ENCODE peak calls at places on chromosomes 5 and 9, in eight cellular contexts. One of them, this sample, is unnamed.
A peak's percentile ranks its signal among the peaks of the same experiment; 100 is the strongest.

GRCh38 chr5:140295414-140295813 is 7.5 kb downstream of the PFDN1 start:
- DNase-seq in WERI-Rb-1: no peak
- DNase-seq in mammary epithelial cell: peak; percentile 93
- DNase-seq in esophagus squamous epithelium: no peak
- DNase-seq in aorta: no peak
- DNase-seq in bronchial epithelial cell: peak; percentile 98
- DNase-seq in neural progenitor cell: no peak
- DNase-seq in fibroblast of lung: peak; percentile 98
- DNase-seq in this sample: peak; percentile 67

GRCh38 chr5:154972476-154973080 is 31.7 kb downstream of the MRPL22 start:
- DNase-seq in mammary epithelial cell: peak; percentile 34
- DNase-seq in WERI-Rb-1: peak; percentile 55
- DNase-seq in aorta: no peak
- DNase-seq in bronchial epithelial cell: peak; percentile 43
- DNase-seq in esophagus squamous epithelium: no peak
- DNase-seq in neural progenitor cell: peak; percentile 36
- DNase-seq in fibroblast of lung: peak; percentile 27
- DNase-seq in this sample: peak; percentile 35

GRCh38 chr9:133168432-133168831 is 4.7 kb upstream of the GBGT1 start:
- DNase-seq in mammary epithelial cell: no peak
- DNase-seq in esophagus squamous epithelium: no peak
- DNase-seq in WERI-Rb-1: no peak
- DNase-seq in aorta: no peak
- DNase-seq in bronchial epithelial cell: no peak
- DNase-seq in fibroblast of lung: no peak
- DNase-seq in neural progenitor cell: no peak
- DNase-seq in this sample: no peak

GRCh38 chr5:154194348-154195329 is 4.1 kb downstream of the GALNT10 start:
- DNase-seq in aorta: no peak
- DNase-seq in mammary epithelial cell: peak; percentile 35
- DNase-seq in WERI-Rb-1: no peak
- DNase-seq in esophagus squamous epithelium: no peak
- DNase-seq in neural progenitor cell: peak; percentile 64
- DNase-seq in fibroblast of lung: peak; percentile 88
- DNase-seq in bronchial epithelial cell: peak; percentile 63
- DNase-seq in this sample: no peak

GRCh38 chr9:16615451-16615850 is 255.0 kb downstream of the BNC2 start:
- DNase-seq in fibroblast of lung: no peak
- DNase-seq in bronchial epithelial cell: no peak
- DNase-seq in WERI-Rb-1: no peak
- DNase-seq in neural progenitor cell: no peak
- DNase-seq in mammary epithelial cell: no peak
- DNase-seq in esophagus squamous epithelium: no peak
- DNase-seq in aorta: no peak
- DNase-seq in this sample: no peak

GRCh38 chr5:52580921-52581320 is 206.8 kb upstream of the ITGA1 start:
- DNase-seq in bronchial epithelial cell: peak; percentile 91
- DNase-seq in aorta: no peak
- DNase-seq in WERI-Rb-1: no peak
- DNase-seq in neural progenitor cell: no peak
- DNase-seq in esophagus squamous epithelium: no peak
- DNase-seq in fibroblast of lung: peak; percentile 54
- DNase-seq in mammary epithelial cell: peak; percentile 66
- DNase-seq in this sample: no peak

GRCh38 chr5:88743231-88743879 is 139.6 kb downstream of the MEF2C start:
- DNase-seq in fibroblast of lung: peak; percentile 20
- DNase-seq in neural progenitor cell: no peak
- DNase-seq in aorta: no peak
- DNase-seq in mammary epithelial cell: no peak
- DNase-seq in bronchial epithelial cell: peak; percentile 52
- DNase-seq in WERI-Rb-1: no peak
- DNase-seq in esophagus squamous epithelium: no peak
- DNase-seq in this sample: no peak

GRCh38 chr9:75878461-75878860 is 12.0 kb upstream of the PCSK5 start:
- DNase-seq in aorta: no peak
- DNase-seq in WERI-Rb-1: peak; percentile 64
- DNase-seq in fibroblast of lung: no peak
- DNase-seq in mammary epithelial cell: no peak
- DNase-seq in neural progenitor cell: no peak
- DNase-seq in esophagus squamous epithelium: no peak
- DNase-seq in bronchial epithelial cell: no peak
- DNase-seq in this sample: no peak

GRCh38 chr9:132673355-132673754 is 3.1 kb downstream of the GTF3C4 start:
- DNase-seq in WERI-Rb-1: peak; percentile 31
- DNase-seq in neural progenitor cell: peak; percentile 30
- DNase-seq in esophagus squamous epithelium: no peak
- DNase-seq in bronchial epithelial cell: peak; percentile 64
- DNase-seq in fibroblast of lung: peak; percentile 61
- DNase-seq in aorta: no peak
- DNase-seq in mammary epithelial cell: peak; percentile 60
- DNase-seq in this sample: peak; percentile 64

GRCh38 chr5:84885479-84886258 is 501.0 kb upstream of the EDIL3 start:
- DNase-seq in fibroblast of lung: peak; percentile 95
- DNase-seq in neural progenitor cell: no peak
- DNase-seq in bronchial epithelial cell: peak; percentile 49
- DNase-seq in mammary epithelial cell: peak; percentile 35
- DNase-seq in esophagus squamous epithelium: no peak
- DNase-seq in WERI-Rb-1: no peak
- DNase-seq in aorta: no peak
- DNase-seq in this sample: no peak

GRCh38 chr9:99998266-99998665 is 91.8 kb downstream of the STX17 start:
- DNase-seq in neural progenitor cell: no peak
- DNase-seq in bronchial epithelial cell: no peak
- DNase-seq in aorta: no peak
- DNase-seq in mammary epithelial cell: no peak
- DNase-seq in esophagus squamous epithelium: no peak
- DNase-seq in WERI-Rb-1: no peak
- DNase-seq in fibroblast of lung: no peak
- DNase-seq in this sample: no peak

GRCh38 chr9:70534471-70534870 is 120.0 kb upstream of the KLF9 start:
- DNase-seq in bronchial epithelial cell: no peak
- DNase-seq in WERI-Rb-1: no peak
- DNase-seq in aorta: no peak
- DNase-seq in neural progenitor cell: no peak
- DNase-seq in fibroblast of lung: peak; percentile 37
- DNase-seq in esophagus squamous epithelium: no peak
- DNase-seq in mammary epithelial cell: no peak
- DNase-seq in this sample: no peak

GRCh38 chr5:142425286-142426065 is 100.7 kb upstream of the SPRY4 start:
- DNase-seq in aorta: no peak
- DNase-seq in WERI-Rb-1: no peak
- DNase-seq in neural progenitor cell: no peak
- DNase-seq in bronchial epithelial cell: no peak
- DNase-seq in esophagus squamous epithelium: no peak
- DNase-seq in mammary epithelial cell: no peak
- DNase-seq in fibroblast of lung: peak; percentile 79
- DNase-seq in this sample: no peak

GRCh38 chr5:88518131-88519016 is 249.7 kb upstream of the TMEM161B start:
- DNase-seq in esophagus squamous epithelium: no peak
- DNase-seq in bronchial epithelial cell: no peak
- DNase-seq in neural progenitor cell: no peak
- DNase-seq in WERI-Rb-1: no peak
- DNase-seq in mammary epithelial cell: no peak
- DNase-seq in aorta: no peak
- DNase-seq in fibroblast of lung: peak; percentile 95
- DNase-seq in this sample: no peak

GRCh38 chr9:127137640-127138360 is 15.4 kb upstream of the ANGPTL2 start:
- DNase-seq in neural progenitor cell: no peak
- DNase-seq in WERI-Rb-1: no peak
- DNase-seq in esophagus squamous epithelium: no peak
- DNase-seq in mammary epithelial cell: no peak
- DNase-seq in fibroblast of lung: no peak
- DNase-seq in aorta: peak; percentile 39
- DNase-seq in bronchial epithelial cell: no peak
- DNase-seq in this sample: no peak

GRCh38 chr9:97398999-97399758 is 12.7 kb upstream of the TDRD7 start:
- DNase-seq in mammary epithelial cell: peak; percentile 89
- DNase-seq in bronchial epithelial cell: peak; percentile 89
- DNase-seq in esophagus squamous epithelium: no peak
- DNase-seq in fibroblast of lung: peak; percentile 65
- DNase-seq in WERI-Rb-1: peak; percentile 81
- DNase-seq in neural progenitor cell: peak; percentile 76
- DNase-seq in aorta: peak; percentile 88
- DNase-seq in this sample: peak; percentile 54

GRCh38 chr9:97397220-97397619 is 14.7 kb upstream of the TDRD7 start:
- DNase-seq in aorta: no peak
- DNase-seq in fibroblast of lung: peak; percentile 21
- DNase-seq in esophagus squamous epithelium: no peak
- DNase-seq in mammary epithelial cell: peak; percentile 57
- DNase-seq in WERI-Rb-1: no peak
- DNase-seq in bronchial epithelial cell: peak; percentile 22
- DNase-seq in neural progenitor cell: no peak
- DNase-seq in this sample: no peak

GRCh38 chr9:97394881-97395280 is 17.0 kb upstream of the TDRD7 start:
- DNase-seq in fibroblast of lung: no peak
- DNase-seq in mammary epithelial cell: no peak
- DNase-seq in WERI-Rb-1: peak; percentile 45
- DNase-seq in aorta: no peak
- DNase-seq in neural progenitor cell: no peak
- DNase-seq in bronchial epithelial cell: no peak
- DNase-seq in esophagus squamous epithelium: no peak
- DNase-seq in this sample: peak; percentile 85

GRCh38 chr9:97395745-97396144 is 16.2 kb upstream of the TDRD7 start:
- DNase-seq in esophagus squamous epithelium: no peak
- DNase-seq in neural progenitor cell: no peak
- DNase-seq in WERI-Rb-1: no peak
- DNase-seq in aorta: no peak
- DNase-seq in mammary epithelial cell: no peak
- DNase-seq in fibroblast of lung: no peak
- DNase-seq in bronchial epithelial cell: no peak
- DNase-seq in this sample: no peak

GRCh38 chr9:97396256-97396655 is 15.6 kb upstream of the TDRD7 start:
- DNase-seq in aorta: no peak
- DNase-seq in bronchial epithelial cell: no peak
- DNase-seq in WERI-Rb-1: no peak
- DNase-seq in mammary epithelial cell: no peak
- DNase-seq in fibroblast of lung: no peak
- DNase-seq in esophagus squamous epithelium: no peak
- DNase-seq in neural progenitor cell: no peak
- DNase-seq in this sample: no peak
- H3K27me3 ChIP-seq in aorta: no peaks in the 10 kb centered on the region
- H3K27me3 ChIP-seq in bronchial epithelial cell: peaks cover 2% of the 10 kb centered on the region
- H3K27me3 ChIP-seq in WERI-Rb-1: no peaks in the 10 kb centered on the region
- H3K27me3 ChIP-seq in mammary epithelial cell: no peaks in the 10 kb centered on the region
- H3K27me3 ChIP-seq in fibroblast of lung: no peaks in the 10 kb centered on the region
- H3K27me3 ChIP-seq in esophagus squamous epithelium: no peaks in the 10 kb centered on the region
- H3K27me3 ChIP-seq in neural progenitor cell: no peaks in the 10 kb centered on the region
- H3K27me3 ChIP-seq in this sample: no peaks in the 10 kb centered on the region

GRCh38 chr5:80036621-80037020 is 1.5 kb downstream of the THBS4 start:
- DNase-seq in mammary epithelial cell: no peak
- DNase-seq in esophagus squamous epithelium: no peak
- DNase-seq in WERI-Rb-1: no peak
- DNase-seq in aorta: no peak
- DNase-seq in neural progenitor cell: no peak
- DNase-seq in fibroblast of lung: no peak
- DNase-seq in bronchial epithelial cell: no peak
- DNase-seq in this sample: no peak

GRCh38 chr5:80034559-80034958 is 589 bp upstream of the THBS4 start:
- DNase-seq in mammary epithelial cell: no peak
- DNase-seq in neural progenitor cell: peak; percentile 27
- DNase-seq in bronchial epithelial cell: no peak
- DNase-seq in aorta: no peak
- DNase-seq in esophagus squamous epithelium: no peak
- DNase-seq in WERI-Rb-1: no peak
- DNase-seq in fibroblast of lung: no peak
- DNase-seq in this sample: no peak

GRCh38 chr5:80034962-80035821 is at the start of gene THBS4:
- DNase-seq in WERI-Rb-1: peak; percentile 14
- DNase-seq in aorta: no peak
- DNase-seq in fibroblast of lung: no peak
- DNase-seq in esophagus squamous epithelium: no peak
- DNase-seq in neural progenitor cell: peak; percentile 76
- DNase-seq in bronchial epithelial cell: no peak
- DNase-seq in mammary epithelial cell: no peak
- DNase-seq in this sample: no peak

GRCh38 chr5:80037366-80037765 is 2.2 kb downstream of the THBS4 start:
- DNase-seq in neural progenitor cell: no peak
- DNase-seq in mammary epithelial cell: no peak
- DNase-seq in fibroblast of lung: no peak
- DNase-seq in WERI-Rb-1: no peak
- DNase-seq in bronchial epithelial cell: no peak
- DNase-seq in esophagus squamous epithelium: no peak
- DNase-seq in aorta: no peak
- DNase-seq in this sample: no peak

GRCh38 chr5:80035839-80036238 is 691 bp downstream of the THBS4 start:
- DNase-seq in aorta: no peak
- DNase-seq in esophagus squamous epithelium: no peak
- DNase-seq in WERI-Rb-1: no peak
- DNase-seq in neural progenitor cell: peak; percentile 22
- DNase-seq in fibroblast of lung: no peak
- DNase-seq in bronchial epithelial cell: no peak
- DNase-seq in mammary epithelial cell: no peak
- DNase-seq in this sample: no peak
- H3K27me3 ChIP-seq in aorta: no peaks in the 10 kb centered on the region
- H3K27me3 ChIP-seq in esophagus squamous epithelium: no peaks in the 10 kb centered on the region
- H3K27me3 ChIP-seq in WERI-Rb-1: no peaks in the 10 kb centered on the region
- H3K27me3 ChIP-seq in neural progenitor cell: peaks cover 50% of the 10 kb centered on the region
- H3K27me3 ChIP-seq in fibroblast of lung: peaks cover 39% of the 10 kb centered on the region
- H3K27me3 ChIP-seq in bronchial epithelial cell: peaks cover 28% of the 10 kb centered on the region
- H3K27me3 ChIP-seq in mammary epithelial cell: peaks cover 16% of the 10 kb centered on the region
- H3K27me3 ChIP-seq in this sample: peaks cover 20% of the 10 kb centered on the region

GRCh38 chr5:90546216-90546837 is 12.3 kb upstream of the ADGRV1 start:
- DNase-seq in esophagus squamous epithelium: no peak
- DNase-seq in fibroblast of lung: no peak
- DNase-seq in mammary epithelial cell: no peak
- DNase-seq in bronchial epithelial cell: no peak
- DNase-seq in neural progenitor cell: no peak
- DNase-seq in WERI-Rb-1: no peak
- DNase-seq in aorta: no peak
- DNase-seq in this sample: no peak
- H3K27me3 ChIP-seq in esophagus squamous epithelium: no peaks in the 10 kb centered on the region
- H3K27me3 ChIP-seq in fibroblast of lung: peaks cover 2% of the 10 kb centered on the region
- H3K27me3 ChIP-seq in mammary epithelial cell: no peaks in the 10 kb centered on the region
- H3K27me3 ChIP-seq in bronchial epithelial cell: peaks cover 2% of the 10 kb centered on the region
- H3K27me3 ChIP-seq in neural progenitor cell: no peaks in the 10 kb centered on the region
- H3K27me3 ChIP-seq in WERI-Rb-1: no peaks in the 10 kb centered on the region
- H3K27me3 ChIP-seq in aorta: no peaks in the 10 kb centered on the region
- H3K27me3 ChIP-seq in this sample: no peaks in the 10 kb centered on the region

GRCh38 chr5:73450672-73451217 is 2.2 kb upstream of the FOXD1 start:
- DNase-seq in aorta: no peak
- DNase-seq in mammary epithelial cell: no peak
- DNase-seq in esophagus squamous epithelium: no peak
- DNase-seq in bronchial epithelial cell: no peak
- DNase-seq in fibroblast of lung: peak; percentile 52
- DNase-seq in WERI-Rb-1: no peak
- DNase-seq in neural progenitor cell: peak; percentile 46
- DNase-seq in this sample: no peak

GRCh38 chr5:73450041-73450598 is 1.5 kb upstream of the FOXD1 start:
- DNase-seq in fibroblast of lung: no peak
- DNase-seq in esophagus squamous epithelium: no peak
- DNase-seq in WERI-Rb-1: no peak
- DNase-seq in neural progenitor cell: no peak
- DNase-seq in aorta: no peak
- DNase-seq in bronchial epithelial cell: no peak
- DNase-seq in mammary epithelial cell: no peak
- DNase-seq in this sample: no peak

GRCh38 chr5:73452215-73452614 is 3.6 kb upstream of the FOXD1 start:
- DNase-seq in WERI-Rb-1: no peak
- DNase-seq in esophagus squamous epithelium: no peak
- DNase-seq in bronchial epithelial cell: no peak
- DNase-seq in aorta: no peak
- DNase-seq in neural progenitor cell: no peak
- DNase-seq in mammary epithelial cell: no peak
- DNase-seq in fibroblast of lung: no peak
- DNase-seq in this sample: no peak

GRCh38 chr5:73451218-73452130 is 2.9 kb upstream of the FOXD1 start:
- DNase-seq in fibroblast of lung: peak; percentile 56
- DNase-seq in mammary epithelial cell: no peak
- DNase-seq in bronchial epithelial cell: no peak
- DNase-seq in WERI-Rb-1: peak; percentile 79
- DNase-seq in esophagus squamous epithelium: no peak
- DNase-seq in neural progenitor cell: peak; percentile 82
- DNase-seq in aorta: peak; percentile 92
- DNase-seq in this sample: no peak

GRCh38 chr5:73454379-73455036 is 5.9 kb upstream of the FOXD1 start:
- DNase-seq in aorta: no peak
- DNase-seq in fibroblast of lung: peak; percentile 55
- DNase-seq in mammary epithelial cell: peak; percentile 69
- DNase-seq in bronchial epithelial cell: peak; percentile 82
- DNase-seq in neural progenitor cell: peak; percentile 84
- DNase-seq in WERI-Rb-1: peak; percentile 83
- DNase-seq in esophagus squamous epithelium: no peak
- DNase-seq in this sample: peak; percentile 67
- H3K27me3 ChIP-seq in aorta: no peaks in the 10 kb centered on the region
- H3K27me3 ChIP-seq in fibroblast of lung: peaks cover 16% of the 10 kb centered on the region
- H3K27me3 ChIP-seq in mammary epithelial cell: peaks cover 3% of the 10 kb centered on the region
- H3K27me3 ChIP-seq in bronchial epithelial cell: peaks cover 26% of the 10 kb centered on the region
- H3K27me3 ChIP-seq in neural progenitor cell: peaks cover 49% of the 10 kb centered on the region
- H3K27me3 ChIP-seq in WERI-Rb-1: peaks cover 10% of the 10 kb centered on the region
- H3K27me3 ChIP-seq in esophagus squamous epithelium: peaks cover 8% of the 10 kb centered on the region
- H3K27me3 ChIP-seq in this sample: peaks cover 49% of the 10 kb centered on the region